ENCODE peak calls at places on chromosomes 6 and 20, in five cellular contexts. K is neural crest cell, B is neuronal stem cell, Z is ureter, S is AG08395. N is an unnamed sample.

GRCh38 chr6:41022294-41022693 is 16.7 kb downstream of the UNC5CL start:
- DNase-seq in Z (no peak), K (no peak), B (no peak), S (no peak), N (no peak)

GRCh38 chr20:23059831-23060230 is 10.4 kb upstream of the THBD start:
- DNase-seq in B (no peak), K (no peak), S (no peak), Z (no peak), N (no peak)

GRCh38 chr20:23013429-23013828 is 21.7 kb upstream of the SSTR4 start:
- DNase-seq in Z (no peak), B (no peak), K (no peak), S (no peak), N (no peak)

GRCh38 chr20:36091561-36092423 is 62.7 kb upstream of the EPB41L1 start:
- DNase-seq in B (peak), Z (no peak), S (no peak), K (no peak), N (no peak)

GRCh38 chr6:25660512-25660911 is 8.5 kb downstream of the SCGN start:
- DNase-seq in S (peak), B (no peak), Z (no peak), K (no peak), N (peak)

GRCh38 chr20:58875541-58876134 is 23.1 kb downstream of the GNAS start:
- DNase-seq in K (no peak), S (no peak), Z (no peak), B (no peak), N (no peak)

GRCh38 chr6:119132211-119133004 is 53.9 kb upstream of the FAM184A start:
- DNase-seq in Z (no peak), B (no peak), K (no peak), S (peak), N (no peak)

GRCh38 chr6:72689107-72689954 is 67.5 kb downstream of the KCNQ5 start:
- DNase-seq in K (no peak), Z (no peak), B (peak), S (peak), N (peak)

GRCh38 chr6:10850728-10851127 is 12.4 kb upstream of the MAK start:
- DNase-seq in K (no peak), S (no peak), Z (no peak), B (no peak), N (no peak)

GRCh38 chr20:34980543-34981213 is 25.0 kb downstream of the MYH7B start:
- DNase-seq in K (no peak), B (no peak), S (no peak), Z (no peak), N (no peak)

GRCh38 chr6:170086639-170087420 is 204.0 kb downstream of the DLL1 start:
- DNase-seq in B (no peak), K (no peak), Z (peak), S (no peak), N (no peak)

GRCh38 chr6:148445620-148446019 is 103.0 kb downstream of the SASH1 start:
- DNase-seq in B (no peak), K (no peak), Z (no peak), S (peak), N (peak)

GRCh38 chr20:50286609-50287008 is 96.0 kb downstream of the CEBPB start:
- DNase-seq in K (no peak), B (no peak), Z (no peak), S (peak), N (peak)

GRCh38 chr6:101195581-101195980 is 197.9 kb upstream of the GRIK2 start:
- DNase-seq in B (no peak), S (peak), K (no peak), Z (no peak), N (no peak)

GRCh38 chr6:124260337-124260736 is 456.7 kb downstream of the NKAIN2 start:
- DNase-seq in K (no peak), S (no peak), B (no peak), Z (no peak), N (no peak)

GRCh38 chr20:36097751-36098151 is 56.8 kb upstream of the EPB41L1 start:
- DNase-seq in S (no peak), B (no peak), Z (no peak), K (no peak), N (no peak)

GRCh38 chr20:4449977-4450715 is 271.6 kb upstream of the PRND start:
- DNase-seq in K (no peak), S (no peak), Z (no peak), B (no peak), N (peak)

GRCh38 chr6:33862536-33862935 is 58.7 kb upstream of the MLN start:
- DNase-seq in B (no peak), K (no peak), S (no peak), Z (no peak), N (no peak)

GRCh38 chr6:131548441-131548840 is 24.6 kb upstream of the ARG1 start:
- DNase-seq in S (no peak), K (no peak), B (no peak), Z (no peak), N (no peak)

GRCh38 chr6:11229267-11230043 is 3.0 kb downstream of the NEDD9 start:
- DNase-seq in B (peak), K (peak), Z (no peak), S (no peak), N (no peak)

GRCh38 chr6:39847216-39847615 is 55.0 kb downstream of the DAAM2 start:
- DNase-seq in S (no peak), K (no peak), Z (no peak), B (no peak), N (no peak)

GRCh38 chr6:46414398-46414797 is 76.9 kb downstream of the RCAN2 start:
- DNase-seq in Z (no peak), S (no peak), B (no peak), K (no peak), N (no peak)

GRCh38 chr6:135018961-135019360 is 35.7 kb downstream of the HBS1L start:
- DNase-seq in S (no peak), K (no peak), B (no peak), Z (no peak), N (no peak)

GRCh38 chr6:13063300-13063918 is 264.9 kb downstream of the TBC1D7 start:
- DNase-seq in K (no peak), Z (no peak), S (peak), B (no peak), N (peak)

GRCh38 chr6:125558907-125559306 is 190.5 kb upstream of the HEY2 start:
- DNase-seq in B (no peak), S (no peak), K (no peak), Z (no peak), N (no peak)

GRCh38 chr6:135163440-135163738 is 17.7 kb upstream of the MYB start:
- DNase-seq in B (no peak), S (no peak), K (no peak), Z (no peak), N (no peak)

GRCh38 chr6:139597087-139597763 is 222.8 kb upstream of the CITED2 start:
- DNase-seq in K (no peak), S (no peak), B (no peak), Z (no peak), N (no peak)

GRCh38 chr20:2606507-2607006 is 45.9 kb upstream of the NOP56 start:
- DNase-seq in K (no peak), B (no peak), S (no peak), Z (no peak), N (no peak)

GRCh38 chr6:22147983-22148797 is 148.6 kb downstream of the PRL start:
- DNase-seq in K (no peak), B (no peak), S (peak), Z (no peak), N (peak)

GRCh38 chr20:24160563-24161355 is 172.2 kb upstream of the GGTLC1 start:
- DNase-seq in K (peak), Z (peak), B (peak), S (peak), N (peak)

GRCh38 chr20:37314617-37315292 is 25.3 kb downstream of the MANBAL start:
- DNase-seq in K (no peak), B (no peak), Z (no peak), S (no peak), N (no peak)

GRCh38 chr6:130826442-130827246 is 562 bp upstream of the SMLR1 start:
- DNase-seq in B (no peak), S (no peak), Z (no peak), K (no peak), N (no peak)

GRCh38 chr6:127879685-127880084 is 21.2 kb downstream of the THEMIS start:
- DNase-seq in S (peak), K (peak), Z (peak), B (peak), N (no peak)

N was measured in foreskin fibroblast.